ENCODE peak calls at places on chromosomes 1 and 21, in four cellular contexts. P, Z, V and U are unnamed samples.

GRCh38 chr1:3651939-3652537 is at the start of gene TP73:
- DNase-seq in P (no peak), V (no peak), Z (peak), U (no peak)

GRCh38 chr1:178055093-178055492 is 38.8 kb upstream of the RASAL2 start:
- DNase-seq in Z (no peak), P (peak), V (peak), U (no peak)

GRCh38 chr1:12372180-12372579 is 142.3 kb downstream of the VPS13D start:
- DNase-seq in V (no peak), P (no peak), Z (peak), U (no peak)

GRCh38 chr1:19439464-19440171 is 45.7 kb downstream of the CAPZB start:
- DNase-seq in P (peak), V (no peak), Z (no peak), U (no peak)

GRCh38 chr1:157626099-157626498 is 28.2 kb upstream of the FCRL4 start:
- DNase-seq in Z (no peak), V (no peak), P (no peak), U (no peak)

GRCh38 chr1:2968471-2968881 is 52.8 kb upstream of the ACTRT2 start:
- DNase-seq in V (no peak), P (no peak), Z (no peak), U (no peak)

GRCh38 chr1:33097137-33097611 is 16.2 kb downstream of the AZIN2 start:
- DNase-seq in V (no peak), Z (no peak), P (peak), U (no peak)

GRCh38 chr1:16143566-16144324 is 12.1 kb downstream of the EPHA2 start:
- DNase-seq in V (peak), Z (peak), P (no peak), U (no peak)

GRCh38 chr1:112744019-112744578 is 29.0 kb upstream of the PPM1J start:
- DNase-seq in P (peak), V (no peak), Z (no peak), U (no peak)

GRCh38 chr1:115426271-115426771 is 88.3 kb upstream of the NGF start:
- DNase-seq in V (no peak), P (peak), Z (peak), U (peak)

GRCh38 chr21:42630626-42631025 is 22.8 kb upstream of the PDE9A start:
- DNase-seq in V (no peak), P (no peak), Z (no peak), U (no peak)

GRCh38 chr1:153533689-153534201 is 2.0 kb downstream of the S100A6 start:
- DNase-seq in Z (peak), V (peak), P (peak), U (peak)

GRCh38 chr1:109466440-109467300 is at the start of gene SYPL2:
- DNase-seq in Z (no peak), P (peak), V (no peak), U (no peak)

GRCh38 chr1:99850458-99850974 is 355 bp downstream of the AGL start:
- DNase-seq in P (no peak), Z (peak), V (no peak), U (no peak)

GRCh38 chr1:6770727-6771567 is 14.3 kb upstream of the CAMTA1 start:
- DNase-seq in Z (peak), V (no peak), P (peak), U (no peak)

GRCh38 chr1:207926984-207927383 is 16.1 kb upstream of the CD34 start:
- DNase-seq in P (no peak), V (no peak), Z (no peak), U (no peak)

GRCh38 chr1:3074800-3075199 is 5.8 kb downstream of the PRDM16 start:
- DNase-seq in P (no peak), V (peak), Z (no peak), U (no peak)

GRCh38 chr1:46467183-46467504 is 22.5 kb upstream of the DMBX1 start:
- DNase-seq in Z (no peak), V (no peak), P (no peak), U (no peak)

GRCh38 chr1:162390396-162391185 is 9.1 kb downstream of the C1orf226 start:
- DNase-seq in Z (no peak), P (no peak), V (peak), U (no peak)

GRCh38 chr1:183284086-183284485 is 98.0 kb downstream of the LAMC2 start:
- DNase-seq in Z (no peak), V (no peak), P (no peak), U (no peak)

GRCh38 chr1:202034683-202035462 is 24.5 kb downstream of the ELF3 start:
- DNase-seq in P (peak), V (peak), Z (peak), U (peak)

GRCh38 chr1:60615661-60616060 is 466.7 kb upstream of the NFIA start:
- DNase-seq in Z (no peak), P (no peak), V (no peak), U (no peak)

GRCh38 chr1:12075195-12076114 is 12.4 kb downstream of the TNFRSF8 start:
- DNase-seq in Z (peak), P (peak), V (no peak), U (peak)

GRCh38 chr1:177020861-177021589 is 143.5 kb downstream of the ASTN1 start:
- DNase-seq in P (peak), V (no peak), Z (no peak), U (no peak)

GRCh38 chr1:158002630-158003408 is 9.4 kb downstream of the KIRREL1 start:
- DNase-seq in P (peak), Z (peak), V (no peak), U (no peak)

GRCh38 chr21:24850121-24850520 is 757.2 kb downstream of the MRPL39 start:
- DNase-seq in P (no peak), V (no peak), Z (no peak), U (no peak)

GRCh38 chr1:165075725-165076370 is 280.7 kb downstream of the LMX1A start:
- DNase-seq in V (no peak), P (peak), Z (no peak), U (no peak)

GRCh38 chr1:30649321-30649991 is 73.9 kb downstream of the MATN1 start:
- DNase-seq in P (no peak), Z (peak), V (no peak), U (no peak)

GRCh38 chr1:154589780-154590179 is 18.2 kb downstream of the ADAR start:
- DNase-seq in Z (no peak), V (no peak), P (no peak), U (no peak)

GRCh38 chr1:57839067-57839466 is 415.2 kb upstream of the DAB1 start:
- DNase-seq in Z (no peak), V (no peak), P (peak), U (no peak)

DNA sequence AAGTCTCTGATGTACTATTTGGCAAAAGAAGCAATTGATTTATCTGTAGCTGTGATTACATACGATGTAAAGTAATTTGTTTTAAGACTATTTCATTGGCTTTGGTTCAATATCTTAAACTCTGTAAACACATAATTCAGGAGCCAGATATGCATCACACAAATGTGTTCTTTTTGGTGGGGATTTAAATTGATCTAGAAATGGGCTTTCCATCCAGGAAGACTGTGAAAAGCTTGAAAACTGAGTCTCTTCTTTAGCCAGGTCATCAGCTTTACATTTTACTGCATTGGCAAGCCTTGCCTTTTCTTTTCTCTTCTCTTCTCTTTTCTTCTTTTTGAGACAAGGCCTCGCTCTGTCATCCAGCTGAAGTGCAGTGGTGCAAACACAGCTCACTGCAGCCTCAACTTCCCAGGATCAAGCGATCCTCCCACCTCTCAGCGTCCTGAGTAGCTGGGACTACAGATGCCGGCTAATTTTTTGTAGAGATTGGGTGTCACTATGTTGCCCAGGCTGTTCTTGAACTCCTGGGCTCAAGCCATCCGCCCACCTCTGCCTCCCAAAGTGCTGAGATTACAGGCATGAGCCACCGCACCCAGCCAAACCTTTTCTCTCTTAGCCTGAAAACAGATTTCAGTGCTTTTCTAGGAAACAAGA is 1.4 kb downstream of the RCAN3 start:
- DNase-seq in P (no peak), Z (no peak), V (no peak), U (no peak)
- H3K4me3 ChIP-seq in P (no peak), Z (peak), V (no peak), U (no peak)

GRCh38 chr1:21244986-21245687 is 45.1 kb downstream of the ECE1 start:
- DNase-seq in Z (no peak), V (no peak), P (no peak), U (no peak)
- TF ChIP-seq CTCF in Z (peak), V (no peak), P (peak), U (peak)

DNA sequence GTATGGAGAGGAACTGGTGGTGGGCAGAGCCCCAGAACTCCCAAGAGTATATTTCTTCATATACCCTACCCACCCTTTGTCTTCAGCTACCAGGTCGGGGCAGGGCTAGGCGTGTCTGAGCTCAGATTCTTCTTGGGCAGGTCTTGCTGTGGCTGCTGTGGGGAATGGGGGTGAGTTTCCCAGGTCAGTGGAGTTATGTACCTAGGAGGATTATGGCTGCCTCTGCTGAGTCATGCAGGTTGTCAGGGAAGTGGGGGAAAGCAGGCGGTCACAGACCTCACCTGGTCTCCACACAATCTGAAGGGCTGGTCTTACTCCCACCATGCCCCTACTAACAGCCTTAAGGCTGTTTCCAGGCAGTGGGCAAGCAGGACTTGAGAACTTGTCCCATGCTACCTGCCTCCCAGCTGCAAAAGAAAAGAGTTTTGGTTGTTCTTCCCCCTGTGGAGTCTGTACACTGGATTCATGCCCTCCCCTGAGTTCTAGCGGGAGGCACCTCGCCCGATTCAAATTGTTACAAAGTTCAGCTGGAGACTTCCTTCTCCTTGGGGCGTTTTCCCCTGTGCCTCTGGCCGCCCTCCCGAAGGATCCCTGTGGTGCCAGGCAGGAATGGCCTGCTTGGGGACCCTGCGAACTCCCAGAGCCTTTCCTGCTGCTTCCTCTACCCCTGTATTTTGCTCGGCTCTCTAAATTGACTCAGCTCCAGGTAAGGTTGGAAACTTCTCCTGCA is 58.6 kb downstream of the NPHS2 start:
- DNase-seq in Z (no peak), V (no peak), P (no peak), U (no peak)
- H3K4me3 ChIP-seq in Z (no peak), V (no peak), P (no peak), U (no peak)

GRCh38 chr1:203364013-203364730 is 13.2 kb upstream of the FMOD start:
- DNase-seq in P (peak), V (no peak), Z (no peak), U (no peak)
- TF ChIP-seq CTCF in P (no peak), V (no peak), Z (no peak), U (no peak)

GRCh38 chr1:9316080-9316444 is 23.4 kb downstream of the SPSB1 start:
- DNase-seq in P (no peak), V (no peak), Z (no peak), U (no peak)
- H3K4me3 ChIP-seq in P (no peak), V (no peak), Z (no peak), U (no peak)

GRCh38 chr1:190949932-190950331 is 472.3 kb upstream of the BRINP3 start:
- DNase-seq in P (no peak), V (no peak), Z (no peak), U (no peak)
- TF ChIP-seq CTCF in P (no peak), V (no peak), Z (no peak), U (no peak)

GRCh38 chr1:246932366-246932700 is 585 bp upstream of the AHCTF1 start:
- DNase-seq in Z (no peak), V (no peak), P (no peak), U (no peak)
- H3K4me3 ChIP-seq in Z (peak), V (peak), P (peak), U (peak)

GRCh38 chr1:223363856-223364684 is at the start of gene SUSD4:
- DNase-seq in P (no peak), V (peak), Z (no peak), U (no peak)

GRCh38 chr1:223355699-223356098 is 8.3 kb downstream of the SUSD4 start:
- DNase-seq in Z (peak), P (no peak), V (no peak), U (no peak)

GRCh38 chr1:223363057-223363855 is 720 bp downstream of the SUSD4 start:
- DNase-seq in P (peak), V (no peak), Z (no peak), U (no peak)

GRCh38 chr1:223353939-223354338 is 10.0 kb downstream of the SUSD4 start:
- DNase-seq in Z (no peak), V (no peak), P (no peak), U (no peak)

DNA sequence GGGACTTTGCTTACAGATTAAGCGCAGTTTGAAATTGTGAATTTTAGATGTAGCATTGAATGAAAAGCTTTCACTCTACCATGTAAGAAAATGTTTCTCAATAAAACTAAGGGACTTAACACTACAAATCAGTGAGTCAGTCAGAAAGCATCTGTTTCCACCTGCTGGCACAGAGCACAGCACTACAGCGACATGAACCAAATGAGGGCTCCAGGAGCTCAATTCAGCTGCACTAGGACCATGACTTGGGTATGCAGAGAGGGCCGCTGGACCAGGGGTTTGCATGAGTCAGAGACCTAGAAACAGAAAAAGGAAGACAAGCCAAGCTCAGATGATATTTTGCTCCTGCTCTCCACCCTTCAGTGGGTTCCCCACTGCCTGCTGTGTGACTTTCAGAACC is 5.2 kb downstream of the SUSD4 start:
- DNase-seq in V (no peak), P (no peak), Z (peak), U (no peak)
- TF ChIP-seq CTCF in V (no peak), P (no peak), Z (peak), U (no peak)

GRCh38 chr1:228084325-228084724 is 1.8 kb downstream of the ARF1 start:
- DNase-seq in Z (peak), V (no peak), P (peak), U (peak)
- H3K4me3 ChIP-seq in Z (peak), V (peak), P (peak), U (peak)